ENCODE peak calls at places on chromosomes 11 and 22, in six cellular contexts. F is CD8-positive, alpha-beta T cell; L is psoas muscle; X is IMR-90; A is GM23338; H is RWPE2. B is an unnamed sample. For H3K36me3, the result is how much of the 10 kb centered on the place peaks cover.

GRCh38 chr11:57512646-57513445 is 2.7 kb downstream of the SLC43A1 start:
- DNase-seq in L (no peak), H (no peak), A (no peak), F (no peak), X (no peak), B (no peak)

GRCh38 chr11:34707462-34707840 is 86.6 kb downstream of the EHF start:
- DNase-seq in H (no peak), L (no peak), F (no peak), A (no peak), X (no peak), B (no peak)

GRCh38 chr22:34946339-34946985 is 119.5 kb upstream of the ISX start:
- DNase-seq in A (no peak), L (no peak), X (no peak), H (no peak), F (no peak), B (no peak)

GRCh38 chr11:130691581-130691980 is 224.7 kb downstream of the SNX19 start:
- DNase-seq in A (no peak), L (no peak), H (no peak), X (no peak), F (no peak), B (no peak)

GRCh38 chr22:28594784-28595324 is 84.8 kb downstream of the TTC28 start:
- DNase-seq in L (no peak), A (peak), H (no peak), F (no peak), X (peak), B (no peak)

GRCh38 chr11:14202263-14203173 is 156.5 kb downstream of the RRAS2 start:
- DNase-seq in A (no peak), X (no peak), H (no peak), L (no peak), F (no peak), B (no peak)

GRCh38 chr11:13674799-13675509 is 6.5 kb downstream of the FAR1 start:
- DNase-seq in F (no peak), A (no peak), L (no peak), H (no peak), X (no peak), B (no peak)

GRCh38 chr22:30400159-30400558 is 3.3 kb downstream of the SEC14L2 start:
- DNase-seq in L (no peak), X (no peak), H (no peak), F (no peak), A (no peak), B (no peak)

GRCh38 chr22:17960695-17961442 is 63.5 kb downstream of the MICAL3 start:
- DNase-seq in L (no peak), H (no peak), F (no peak), X (no peak), A (no peak), B (no peak)

GRCh38 chr22:44333847-44334635 is 21.3 kb upstream of the SHISAL1 start:
- DNase-seq in L (no peak), X (no peak), A (no peak), F (no peak), H (no peak), B (no peak)

GRCh38 chr11:95703059-95703458 is 86.5 kb downstream of the FAM76B start:
- DNase-seq in F (no peak), H (no peak), L (no peak), A (no peak), X (no peak), B (no peak)

GRCh38 chr11:58685973-58686720 is 45.6 kb downstream of the GLYAT start:
- DNase-seq in A (no peak), X (no peak), H (no peak), L (no peak), F (no peak), B (no peak)

GRCh38 chr11:93468286-93468685 is 74.9 kb downstream of the SMCO4 start:
- DNase-seq in F (no peak), X (no peak), A (no peak), L (no peak), H (no peak), B (no peak)

GRCh38 chr11:94664336-94664735 is 97.2 kb downstream of the PIWIL4 start:
- DNase-seq in H (no peak), L (no peak), F (no peak), A (no peak), X (no peak), B (no peak)

GRCh38 chr11:61021661-61022212 is 50.3 kb downstream of the CD6 start:
- DNase-seq in L (no peak), H (peak), A (peak), X (no peak), F (peak), B (no peak)

GRCh38 chr22:45781941-45782340 is 110.3 kb downstream of the ATXN10 start:
- DNase-seq in L (no peak), F (no peak), H (no peak), A (no peak), X (peak), B (no peak)

GRCh38 chr11:96472085-96472484 is 82.3 kb downstream of the JRKL start:
- DNase-seq in F (no peak), H (no peak), A (peak), X (no peak), L (no peak), B (no peak)

GRCh38 chr22:17234144-17234623 is 14.9 kb upstream of the ADA2 start:
- DNase-seq in A (peak), L (no peak), F (no peak), X (no peak), H (no peak), B (no peak)

GRCh38 chr11:18633256-18634139 is 644 bp downstream of the SPTY2D1 start:
- DNase-seq in X (peak), F (peak), A (peak), H (no peak), L (peak), B (no peak)

GRCh38 chr22:19059481-19060278 is 62.5 kb downstream of the DGCR2 start:
- DNase-seq in A (no peak), H (no peak), X (no peak), F (no peak), L (no peak), B (no peak)

GRCh38 chr11:123577081-123577598 is 77.3 kb downstream of the SCN3B start:
- DNase-seq in L (peak), A (peak), F (peak), H (peak), X (peak), B (peak)

GRCh38 chr11:133064152-133064877 is 468.0 kb downstream of the OPCML start:
- DNase-seq in H (no peak), X (peak), L (peak), A (peak), F (no peak), B (peak)

GRCh38 chr22:44620841-44621382 is 81.1 kb upstream of the PRR5 start:
- DNase-seq in L (no peak), F (no peak), X (no peak), H (no peak), A (no peak), B (no peak)

GRCh38 chr11:19389787-19390303 is 149.1 kb upstream of the E2F8 start:
- DNase-seq in H (no peak), A (no peak), X (peak), L (peak), F (no peak), B (peak)

GRCh38 chr11:76598426-76598839 is 72.1 kb downstream of the LRRC32 start:
- DNase-seq in X (peak), L (no peak), F (no peak), H (no peak), A (peak), B (no peak)

GRCh38 chr11:122882809-122883681 is 486 bp downstream of the JHY start:
- DNase-seq in H (no peak), A (peak), X (peak), F (peak), L (peak), B (peak)

GRCh38 chr22:50201191-50202129 is 649 bp downstream of the SELENOO start:
- DNase-seq in L (no peak), F (no peak), X (no peak), A (peak), H (no peak), B (no peak)

GRCh38 chr11:122910775-122911174 is 28.2 kb downstream of the JHY start:
- DNase-seq in H (no peak), A (peak), X (peak), L (no peak), F (no peak), B (peak)

GRCh38 chr11:73393479-73394415 is 17.5 kb downstream of the RELT start:
- DNase-seq in H (no peak), F (peak), X (peak), A (peak), L (peak), B (peak)

GRCh38 chr11:1303973-1304372 is 5.5 kb downstream of the TOLLIP start:
- DNase-seq in A (no peak), F (no peak), X (no peak), H (no peak), L (no peak), B (peak)

GRCh38 chr11:3685923-3686322 is 14.7 kb upstream of the CHRNA10 start:
- DNase-seq in A (no peak), F (no peak), L (no peak), X (no peak), H (no peak), B (no peak)

GRCh38 chr11:3684787-3685186 is 13.6 kb upstream of the CHRNA10 start:
- DNase-seq in A (no peak), X (no peak), L (no peak), H (no peak), F (no peak), B (no peak)

GRCh38 chr11:3684129-3684685 is 13.0 kb upstream of the CHRNA10 start:
- DNase-seq in A (no peak), H (no peak), L (no peak), F (no peak), X (no peak), B (no peak)

GRCh38 chr11:3686751-3687150 is 15.6 kb upstream of the CHRNA10 start:
- DNase-seq in F (no peak), X (peak), L (no peak), H (no peak), A (no peak), B (no peak)

GRCh38 chr11:3687399-3687798 is 16.2 kb upstream of the CHRNA10 start:
- DNase-seq in L (no peak), F (no peak), H (no peak), X (no peak), A (no peak), B (no peak)
- H3K36me3 ChIP-seq in L (half or more), F (under half), H (half or more), X (under half), A (half or more), B (half or more)

GRCh38 chr11:27912916-27913315 is 195.0 kb downstream of the KIF18A start:
- DNase-seq in F (no peak), X (peak), L (no peak), H (no peak), A (no peak), B (no peak)

GRCh38 chr11:27910186-27910941 is 197.6 kb downstream of the KIF18A start:
- DNase-seq in A (no peak), H (peak), L (no peak), F (no peak), X (peak), B (no peak)

GRCh38 chr11:27907534-27907933 is 200.4 kb downstream of the KIF18A start:
- DNase-seq in H (no peak), A (no peak), X (peak), L (no peak), F (no peak), B (no peak)

GRCh38 chr11:27913650-27914049 is 194.3 kb downstream of the KIF18A start:
- DNase-seq in H (no peak), X (peak), A (no peak), L (no peak), F (no peak), B (no peak)

GRCh38 chr11:27909386-27909785 is 198.6 kb downstream of the KIF18A start:
- DNase-seq in L (no peak), F (no peak), X (no peak), H (no peak), A (no peak), B (no peak)
- TF ChIP-seq CTCF in L (no peak), F (no peak), X (no peak), H (no peak), A (no peak), B (no peak)

GRCh38 chr22:25493794-25494193 is 70.7 kb upstream of the GRK3 start:
- DNase-seq in F (no peak), L (no peak), A (no peak), H (no peak), X (no peak), B (no peak)

GRCh38 chr22:25490869-25491268 is 73.6 kb upstream of the GRK3 start:
- DNase-seq in L (no peak), H (no peak), X (no peak), F (no peak), A (no peak), B (no peak)

GRCh38 chr22:25489947-25490346 is 74.5 kb upstream of the GRK3 start:
- DNase-seq in F (no peak), L (no peak), A (no peak), H (no peak), X (no peak), B (no peak)

GRCh38 chr22:25492950-25493790 is 71.3 kb upstream of the GRK3 start:
- DNase-seq in F (no peak), A (no peak), X (no peak), L (no peak), H (no peak), B (no peak)

DNA sequence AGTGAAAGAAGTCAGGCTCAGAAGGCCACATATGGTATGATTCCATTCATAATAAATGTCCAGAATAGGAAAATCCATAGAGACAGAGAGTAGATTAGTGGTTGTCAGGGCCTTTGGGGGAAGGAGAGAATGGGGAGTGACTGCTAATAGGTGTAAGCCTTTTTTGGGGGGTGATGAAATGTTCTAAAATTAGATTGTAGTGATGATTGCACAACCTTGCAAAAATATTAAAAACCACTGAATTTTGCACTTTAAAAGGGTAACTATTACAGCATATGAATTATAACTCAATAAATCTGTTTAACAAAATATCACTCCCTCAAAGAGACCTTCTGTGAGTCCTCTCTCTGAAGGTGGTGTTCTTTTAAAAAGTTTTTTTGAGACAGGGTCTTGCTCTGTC is 72.3 kb upstream of the GRK3 start:
- DNase-seq in H (no peak), A (no peak), L (no peak), X (no peak), F (no peak), B (no peak)
- H3K36me3 ChIP-seq in H (under half), A (under half), L (under half), X (under half), F (under half), B (under half)

DNA sequence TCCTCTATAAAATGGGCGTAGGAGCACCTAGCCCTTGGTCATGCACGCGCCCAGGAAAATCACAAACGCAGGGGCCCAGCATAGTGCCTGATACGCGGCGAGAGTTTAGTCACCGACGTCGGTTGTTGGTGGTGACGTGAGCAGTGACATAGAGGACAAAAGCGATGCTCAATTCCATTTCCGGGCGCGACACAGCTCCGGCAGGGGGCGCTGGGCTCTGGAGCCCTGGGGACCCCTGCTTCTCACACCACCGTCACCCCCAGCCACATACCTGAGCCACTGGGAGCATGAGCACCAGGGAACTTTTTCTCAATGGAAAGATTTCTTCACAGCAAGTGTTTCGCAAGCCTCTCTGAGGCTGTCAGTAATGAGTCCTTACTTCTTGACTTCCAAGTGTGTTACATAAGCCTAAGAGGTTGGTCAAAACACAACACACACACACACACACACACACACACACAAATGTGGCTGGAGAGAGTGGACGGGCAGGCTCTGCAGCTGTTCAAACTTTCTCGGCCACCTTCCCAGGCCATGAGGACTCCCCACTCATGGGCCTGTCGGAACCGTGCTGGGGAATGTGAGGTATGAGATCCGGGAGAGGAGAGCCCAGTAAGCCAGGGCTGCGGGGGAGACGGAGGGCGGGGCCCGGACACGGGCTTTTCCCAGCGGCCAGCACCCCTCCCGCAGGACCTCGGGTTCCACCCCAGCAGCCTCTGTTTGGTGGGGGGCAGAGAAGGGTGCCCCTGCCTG is 36.9 kb upstream of the LINC01488 start:
- DNase-seq in L (peak), F (no peak), X (peak), H (no peak), A (peak), B (peak)
- TF ChIP-seq CTCF in L (peak), F (no peak), X (peak), H (no peak), A (peak), B (peak)

DNA sequence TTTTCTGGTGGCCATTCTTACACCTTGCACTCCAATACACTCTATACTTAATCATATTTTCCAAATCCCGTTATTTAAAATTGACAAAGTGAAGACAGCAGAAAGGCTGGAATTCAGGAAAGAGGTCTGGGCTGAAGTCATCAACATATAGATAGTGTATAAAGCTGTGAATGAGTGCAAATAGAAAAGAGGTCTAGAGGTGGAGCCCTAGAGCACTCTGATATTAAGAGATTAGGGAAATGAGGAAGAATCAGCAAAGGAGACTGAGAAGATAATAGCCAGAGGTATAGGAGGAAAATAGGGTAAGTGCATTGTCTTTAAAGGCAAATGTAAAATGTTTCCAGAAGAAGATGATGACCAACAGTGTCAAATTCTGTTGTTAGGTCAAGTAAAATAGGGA is 7.9 kb downstream of the CTR9 start:
- DNase-seq in L (no peak), A (peak), H (no peak), F (no peak), X (no peak), B (no peak)
- H3K36me3 ChIP-seq in L (under half), A (under half), H (half or more), F (half or more), X (under half), B (under half)

GRCh38 chr11:118263694-118264567 is at the start of gene MPZL2:
- DNase-seq in H (peak), L (peak), F (no peak), X (no peak), A (peak), B (no peak)
- TF ChIP-seq CTCF in H (peak), L (no peak), F (no peak), X (no peak), A (no peak), B (no peak)

GRCh38 chr22:24094966-24095365 is 83.9 kb downstream of the CABIN1 start:
- DNase-seq in F (no peak), A (no peak), H (peak), L (no peak), X (no peak), B (no peak)
- H3K36me3 ChIP-seq in F (under half), A (under half), H (under half), L (half or more), X (under half), B (under half)

DNA sequence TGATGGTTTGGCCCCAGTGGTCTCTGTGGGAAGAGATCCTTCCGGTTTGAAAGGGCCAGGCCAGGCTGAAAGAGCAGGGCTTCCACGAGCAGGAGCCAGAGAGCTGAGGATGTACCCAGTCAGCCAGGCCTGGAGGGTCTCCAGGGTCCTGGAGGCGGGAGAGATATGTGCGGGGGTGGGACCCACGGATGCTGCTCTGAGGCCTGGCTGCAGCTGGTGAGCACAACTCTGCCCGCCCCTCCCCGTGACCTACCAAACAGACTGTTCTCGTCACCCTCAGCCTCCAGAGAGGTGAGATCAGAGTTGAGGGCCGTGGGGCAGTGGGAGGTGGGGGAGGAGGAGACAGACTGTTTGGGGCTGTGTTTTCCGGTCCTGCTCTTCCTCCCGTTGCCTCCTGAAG is 42.2 kb downstream of the TRIOBP start:
- DNase-seq in A (no peak), X (peak), F (no peak), H (no peak), L (peak), B (peak)
- TF ChIP-seq CTCF in A (no peak), X (peak), F (no peak), H (no peak), L (no peak), B (no peak)

DNA sequence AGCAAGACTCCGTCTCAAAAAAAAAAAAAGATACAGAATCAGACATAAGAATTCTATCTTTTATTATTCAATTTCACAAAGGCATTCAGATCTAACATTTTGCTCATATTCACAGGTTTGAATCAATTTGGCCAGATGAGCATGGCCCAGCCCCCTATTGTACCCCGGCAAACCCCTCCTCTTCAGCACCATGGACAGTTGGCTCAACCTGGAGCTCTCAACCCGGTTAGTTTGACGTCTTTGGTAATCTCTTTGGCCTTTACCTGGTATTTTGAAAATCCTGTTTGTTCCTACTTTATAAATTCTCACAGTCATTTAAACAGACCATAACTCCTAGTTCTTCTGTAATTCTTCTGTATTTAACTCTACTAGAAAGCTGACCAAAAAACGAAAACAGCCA is 55.3 kb downstream of the EP300 start:
- DNase-seq in F (no peak), L (no peak), A (no peak), X (no peak), H (no peak), B (no peak)
- H3K36me3 ChIP-seq in F (half or more), L (half or more), A (half or more), X (half or more), H (half or more), B (half or more)

DNA sequence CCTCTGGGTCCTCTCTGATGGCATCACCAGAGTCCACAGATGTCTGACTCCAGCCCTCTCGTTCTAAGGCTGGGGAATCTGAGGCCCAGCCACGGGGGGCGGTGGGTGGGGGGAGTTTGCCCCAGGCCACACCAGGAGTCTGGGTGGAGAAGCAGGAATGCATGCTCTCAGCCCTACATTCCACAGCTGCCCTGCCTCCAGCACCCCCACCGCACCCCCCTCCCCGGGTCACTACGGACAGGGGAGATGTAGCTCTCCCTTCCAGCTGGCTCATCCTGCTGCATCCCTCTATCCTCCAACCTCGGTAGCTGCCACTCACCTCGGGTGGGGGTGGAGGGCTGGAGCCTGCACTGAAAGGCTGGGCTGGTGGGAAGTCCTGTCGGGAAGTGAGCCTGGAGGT is 2.3 kb upstream of the PVALB start:
- DNase-seq in H (no peak), F (no peak), X (no peak), A (peak), L (no peak), B (no peak)
- TF ChIP-seq CTCF in H (no peak), F (no peak), X (no peak), A (no peak), L (no peak), B (no peak)

B was measured in adrenal gland.